ENCODE peak calls at places on chromosomes 12 and 14, in ten cellular contexts. One of them, this sample, is unnamed.
A peak's percentile ranks its signal among the peaks of the same experiment; 100 is the strongest.

GRCh38 chr12:94873368-94874085 is 130.0 kb downstream of the NDUFA12 start:
- DNase-seq in bronchial epithelial cell: no peak
- DNase-seq in astrocyte: no peak
- DNase-seq in right lobe of liver: no peak
- DNase-seq in MM.1S: peak; percentile 57
- DNase-seq in stomach: peak; percentile 28
- DNase-seq in cardiac muscle cell: peak; percentile 63
- DNase-seq in fibroblast of mammary gland: no peak
- DNase-seq in cardiac fibroblast: no peak
- DNase-seq in lower leg skin: no peak
- DNase-seq in this sample: no peak

GRCh38 chr12:100491104-100491503 is 17.4 kb downstream of the NR1H4 start:
- DNase-seq in bronchial epithelial cell: no peak
- DNase-seq in astrocyte: no peak
- DNase-seq in right lobe of liver: no peak
- DNase-seq in MM.1S: no peak
- DNase-seq in stomach: no peak
- DNase-seq in cardiac muscle cell: no peak
- DNase-seq in fibroblast of mammary gland: no peak
- DNase-seq in cardiac fibroblast: no peak
- DNase-seq in lower leg skin: no peak
- DNase-seq in this sample: no peak

GRCh38 chr14:37593496-37594237 is 1.4 kb downstream of the FOXA1 start:
- DNase-seq in bronchial epithelial cell: peak; percentile 50
- DNase-seq in astrocyte: no peak
- DNase-seq in right lobe of liver: no peak
- DNase-seq in MM.1S: no peak
- DNase-seq in stomach: no peak
- DNase-seq in cardiac muscle cell: no peak
- DNase-seq in fibroblast of mammary gland: no peak
- DNase-seq in cardiac fibroblast: no peak
- DNase-seq in lower leg skin: no peak
- DNase-seq in this sample: no peak

GRCh38 chr14:99265571-99265970 is 6.4 kb downstream of the BCL11B start:
- DNase-seq in bronchial epithelial cell: no peak
- DNase-seq in astrocyte: no peak
- DNase-seq in right lobe of liver: no peak
- DNase-seq in MM.1S: no peak
- DNase-seq in stomach: no peak
- DNase-seq in cardiac muscle cell: no peak
- DNase-seq in fibroblast of mammary gland: no peak
- DNase-seq in cardiac fibroblast: no peak
- DNase-seq in lower leg skin: no peak
- DNase-seq in this sample: no peak

GRCh38 chr12:12046401-12046800 is 24.3 kb upstream of the BCL2L14 start:
- DNase-seq in bronchial epithelial cell: peak; percentile 72
- DNase-seq in astrocyte: no peak
- DNase-seq in right lobe of liver: no peak
- DNase-seq in MM.1S: no peak
- DNase-seq in stomach: no peak
- DNase-seq in cardiac muscle cell: peak; percentile 29
- DNase-seq in fibroblast of mammary gland: no peak
- DNase-seq in cardiac fibroblast: no peak
- DNase-seq in lower leg skin: no peak
- DNase-seq in this sample: no peak

GRCh38 chr14:31419179-31420012 is 954 bp downstream of the HEATR5A start:
- DNase-seq in bronchial epithelial cell: peak; percentile 38
- DNase-seq in astrocyte: peak; percentile 29
- DNase-seq in right lobe of liver: no peak
- DNase-seq in MM.1S: peak; percentile 6
- DNase-seq in stomach: no peak
- DNase-seq in cardiac muscle cell: no peak
- DNase-seq in fibroblast of mammary gland: peak; percentile 50
- DNase-seq in cardiac fibroblast: peak; percentile 50
- DNase-seq in lower leg skin: no peak
- DNase-seq in this sample: no peak

GRCh38 chr12:52083638-52083996 is 4.1 kb downstream of the SMIM41 start:
- DNase-seq in bronchial epithelial cell: no peak
- DNase-seq in astrocyte: no peak
- DNase-seq in right lobe of liver: no peak
- DNase-seq in MM.1S: no peak
- DNase-seq in stomach: no peak
- DNase-seq in cardiac muscle cell: no peak
- DNase-seq in fibroblast of mammary gland: no peak
- DNase-seq in cardiac fibroblast: no peak
- DNase-seq in lower leg skin: no peak
- DNase-seq in this sample: no peak

GRCh38 chr12:132154941-132155770 is 10.9 kb downstream of the NOC4L start:
- DNase-seq in bronchial epithelial cell: no peak
- DNase-seq in astrocyte: no peak
- DNase-seq in right lobe of liver: no peak
- DNase-seq in MM.1S: no peak
- DNase-seq in stomach: no peak
- DNase-seq in cardiac muscle cell: peak; percentile 28
- DNase-seq in fibroblast of mammary gland: no peak
- DNase-seq in cardiac fibroblast: no peak
- DNase-seq in lower leg skin: no peak
- DNase-seq in this sample: no peak

GRCh38 chr12:31959701-31960391 is 631 bp downstream of the RESF1 start:
- DNase-seq in bronchial epithelial cell: peak; percentile 46
- DNase-seq in astrocyte: peak; percentile 55
- DNase-seq in right lobe of liver: peak; percentile 81
- DNase-seq in MM.1S: peak; percentile 65
- DNase-seq in stomach: peak; percentile 69
- DNase-seq in cardiac muscle cell: peak; percentile 58
- DNase-seq in fibroblast of mammary gland: peak; percentile 56
- DNase-seq in cardiac fibroblast: peak; percentile 74
- DNase-seq in lower leg skin: peak; percentile 92
- DNase-seq in this sample: peak; percentile 86

GRCh38 chr12:31964280-31964679 is 5.1 kb downstream of the RESF1 start:
- DNase-seq in bronchial epithelial cell: no peak
- DNase-seq in astrocyte: no peak
- DNase-seq in right lobe of liver: no peak
- DNase-seq in MM.1S: no peak
- DNase-seq in stomach: no peak
- DNase-seq in cardiac muscle cell: no peak
- DNase-seq in fibroblast of mammary gland: no peak
- DNase-seq in cardiac fibroblast: no peak
- DNase-seq in lower leg skin: no peak
- DNase-seq in this sample: no peak

GRCh38 chr12:31959051-31959700 is at the start of gene RESF1:
- DNase-seq in bronchial epithelial cell: peak; percentile 67
- DNase-seq in astrocyte: peak; percentile 74
- DNase-seq in right lobe of liver: peak; percentile 94
- DNase-seq in MM.1S: peak; percentile 93
- DNase-seq in stomach: peak; percentile 89
- DNase-seq in cardiac muscle cell: peak; percentile 91
- DNase-seq in fibroblast of mammary gland: peak; percentile 78
- DNase-seq in cardiac fibroblast: peak; percentile 86
- DNase-seq in lower leg skin: peak; percentile 97
- DNase-seq in this sample: peak; percentile 93

GRCh38 chr12:31961137-31961536 is 1.9 kb downstream of the RESF1 start:
- DNase-seq in bronchial epithelial cell: no peak
- DNase-seq in astrocyte: no peak
- DNase-seq in right lobe of liver: no peak
- DNase-seq in MM.1S: no peak
- DNase-seq in stomach: no peak
- DNase-seq in cardiac muscle cell: no peak
- DNase-seq in fibroblast of mammary gland: no peak
- DNase-seq in cardiac fibroblast: no peak
- DNase-seq in lower leg skin: no peak
- DNase-seq in this sample: no peak

GRCh38 chr12:31962076-31962475 is 2.9 kb downstream of the RESF1 start:
- DNase-seq in bronchial epithelial cell: no peak
- DNase-seq in astrocyte: no peak
- DNase-seq in right lobe of liver: no peak
- DNase-seq in MM.1S: no peak
- DNase-seq in stomach: no peak
- DNase-seq in cardiac muscle cell: no peak
- DNase-seq in fibroblast of mammary gland: no peak
- DNase-seq in cardiac fibroblast: no peak
- DNase-seq in lower leg skin: no peak
- DNase-seq in this sample: no peak
- H3K4me3 ChIP-seq in bronchial epithelial cell: no peak overlapping the region
- H3K4me3 ChIP-seq in astrocyte: no peak overlapping the region
- H3K4me3 ChIP-seq in right lobe of liver: no peak overlapping the region
- H3K4me3 ChIP-seq in MM.1S: no peak overlapping the region
- H3K4me3 ChIP-seq in stomach: peak overlapping the region; percentile 81
- H3K4me3 ChIP-seq in cardiac muscle cell: no peak overlapping the region
- H3K4me3 ChIP-seq in fibroblast of mammary gland: no peak overlapping the region
- H3K4me3 ChIP-seq in cardiac fibroblast: peak overlapping the region; percentile 11
- H3K4me3 ChIP-seq in lower leg skin: no peak overlapping the region
- H3K4me3 ChIP-seq in this sample: no peak overlapping the region

GRCh38 chr12:27709212-27709931 is 1.3 kb upstream of the MRPS35 start:
- DNase-seq in bronchial epithelial cell: no peak
- DNase-seq in astrocyte: no peak
- DNase-seq in right lobe of liver: no peak
- DNase-seq in MM.1S: no peak
- DNase-seq in stomach: no peak
- DNase-seq in cardiac muscle cell: no peak
- DNase-seq in fibroblast of mammary gland: no peak
- DNase-seq in cardiac fibroblast: no peak
- DNase-seq in lower leg skin: no peak
- DNase-seq in this sample: no peak

GRCh38 chr12:27709932-27710591 is 570 bp upstream of the MRPS35 start:
- DNase-seq in bronchial epithelial cell: peak; percentile 66
- DNase-seq in astrocyte: peak; percentile 50
- DNase-seq in right lobe of liver: peak; percentile 46
- DNase-seq in MM.1S: peak; percentile 12
- DNase-seq in stomach: no peak
- DNase-seq in cardiac muscle cell: peak; percentile 6
- DNase-seq in fibroblast of mammary gland: peak; percentile 68
- DNase-seq in cardiac fibroblast: peak; percentile 74
- DNase-seq in lower leg skin: no peak
- DNase-seq in this sample: no peak

GRCh38 chr12:27711312-27711682 is 665 bp downstream of the MRPS35 start:
- DNase-seq in bronchial epithelial cell: peak; percentile 33
- DNase-seq in astrocyte: no peak
- DNase-seq in right lobe of liver: no peak
- DNase-seq in MM.1S: peak; percentile 19
- DNase-seq in stomach: no peak
- DNase-seq in cardiac muscle cell: peak; percentile 5
- DNase-seq in fibroblast of mammary gland: no peak
- DNase-seq in cardiac fibroblast: peak; percentile 8
- DNase-seq in lower leg skin: no peak
- DNase-seq in this sample: no peak

GRCh38 chr12:27710592-27711311 is at the start of gene MRPS35:
- DNase-seq in bronchial epithelial cell: peak; percentile 81
- DNase-seq in astrocyte: peak; percentile 90
- DNase-seq in right lobe of liver: peak; percentile 95
- DNase-seq in MM.1S: peak; percentile 91
- DNase-seq in stomach: peak; percentile 92
- DNase-seq in cardiac muscle cell: peak; percentile 92
- DNase-seq in fibroblast of mammary gland: peak; percentile 91
- DNase-seq in cardiac fibroblast: peak; percentile 95
- DNase-seq in lower leg skin: peak; percentile 98
- DNase-seq in this sample: peak; percentile 90

GRCh38 chr12:27711957-27712356 is 1.3 kb downstream of the MRPS35 start:
- DNase-seq in bronchial epithelial cell: no peak
- DNase-seq in astrocyte: no peak
- DNase-seq in right lobe of liver: no peak
- DNase-seq in MM.1S: no peak
- DNase-seq in stomach: no peak
- DNase-seq in cardiac muscle cell: no peak
- DNase-seq in fibroblast of mammary gland: no peak
- DNase-seq in cardiac fibroblast: no peak
- DNase-seq in lower leg skin: no peak
- DNase-seq in this sample: no peak
- H3K4me3 ChIP-seq in bronchial epithelial cell: peak overlapping the region; percentile 70
- H3K4me3 ChIP-seq in astrocyte: peak overlapping the region; percentile 87
- H3K4me3 ChIP-seq in right lobe of liver: peak overlapping the region; percentile 78
- H3K4me3 ChIP-seq in MM.1S: peak overlapping the region; percentile 87
- H3K4me3 ChIP-seq in stomach: no peak overlapping the region
- H3K4me3 ChIP-seq in cardiac muscle cell: peak overlapping the region; percentile 68
- H3K4me3 ChIP-seq in fibroblast of mammary gland: peak overlapping the region; percentile 99
- H3K4me3 ChIP-seq in cardiac fibroblast: peak overlapping the region; percentile 97
- H3K4me3 ChIP-seq in lower leg skin: no peak overlapping the region
- H3K4me3 ChIP-seq in this sample: peak overlapping the region; percentile 79

GRCh38 chr14:58641509-58641908 is 3.7 kb downstream of the DACT1 start:
- DNase-seq in bronchial epithelial cell: no peak
- DNase-seq in astrocyte: no peak
- DNase-seq in right lobe of liver: no peak
- DNase-seq in MM.1S: no peak
- DNase-seq in stomach: no peak
- DNase-seq in cardiac muscle cell: no peak
- DNase-seq in fibroblast of mammary gland: no peak
- DNase-seq in cardiac fibroblast: no peak
- DNase-seq in lower leg skin: no peak
- DNase-seq in this sample: no peak

GRCh38 chr14:58637391-58638230 is at the start of gene DACT1:
- DNase-seq in bronchial epithelial cell: no peak
- DNase-seq in astrocyte: peak; percentile 78
- DNase-seq in right lobe of liver: peak; percentile 65
- DNase-seq in MM.1S: peak; percentile 36
- DNase-seq in stomach: peak; percentile 44
- DNase-seq in cardiac muscle cell: peak; percentile 96
- DNase-seq in fibroblast of mammary gland: peak; percentile 38
- DNase-seq in cardiac fibroblast: peak; percentile 74
- DNase-seq in lower leg skin: peak; percentile 89
- DNase-seq in this sample: peak; percentile 75

GRCh38 chr14:58638231-58639205 is 756 bp downstream of the DACT1 start:
- DNase-seq in bronchial epithelial cell: no peak
- DNase-seq in astrocyte: peak; percentile 31
- DNase-seq in right lobe of liver: no peak
- DNase-seq in MM.1S: no peak
- DNase-seq in stomach: no peak
- DNase-seq in cardiac muscle cell: peak; percentile 59
- DNase-seq in fibroblast of mammary gland: peak; percentile 10
- DNase-seq in cardiac fibroblast: peak; percentile 43
- DNase-seq in lower leg skin: no peak
- DNase-seq in this sample: peak; percentile 17

GRCh38 chr14:58640959-58641358 is 3.2 kb downstream of the DACT1 start:
- DNase-seq in bronchial epithelial cell: no peak
- DNase-seq in astrocyte: no peak
- DNase-seq in right lobe of liver: no peak
- DNase-seq in MM.1S: no peak
- DNase-seq in stomach: no peak
- DNase-seq in cardiac muscle cell: no peak
- DNase-seq in fibroblast of mammary gland: no peak
- DNase-seq in cardiac fibroblast: no peak
- DNase-seq in lower leg skin: no peak
- DNase-seq in this sample: no peak

GRCh38 chr14:58639842-58640484 is 2.2 kb downstream of the DACT1 start:
- DNase-seq in bronchial epithelial cell: peak; percentile 62
- DNase-seq in astrocyte: peak; percentile 84
- DNase-seq in right lobe of liver: no peak
- DNase-seq in MM.1S: no peak
- DNase-seq in stomach: no peak
- DNase-seq in cardiac muscle cell: peak; percentile 85
- DNase-seq in fibroblast of mammary gland: peak; percentile 90
- DNase-seq in cardiac fibroblast: peak; percentile 94
- DNase-seq in lower leg skin: no peak
- DNase-seq in this sample: no peak
- H3K4me3 ChIP-seq in bronchial epithelial cell: no peak overlapping the region
- H3K4me3 ChIP-seq in astrocyte: peak overlapping the region; percentile 86
- H3K4me3 ChIP-seq in right lobe of liver: peak overlapping the region; percentile 63
- H3K4me3 ChIP-seq in MM.1S: no peak overlapping the region
- H3K4me3 ChIP-seq in stomach: peak overlapping the region; percentile 70
- H3K4me3 ChIP-seq in cardiac muscle cell: peak overlapping the region; percentile 86
- H3K4me3 ChIP-seq in fibroblast of mammary gland: no peak overlapping the region
- H3K4me3 ChIP-seq in cardiac fibroblast: no peak overlapping the region
- H3K4me3 ChIP-seq in lower leg skin: no peak overlapping the region
- H3K4me3 ChIP-seq in this sample: no peak overlapping the region

DNA sequence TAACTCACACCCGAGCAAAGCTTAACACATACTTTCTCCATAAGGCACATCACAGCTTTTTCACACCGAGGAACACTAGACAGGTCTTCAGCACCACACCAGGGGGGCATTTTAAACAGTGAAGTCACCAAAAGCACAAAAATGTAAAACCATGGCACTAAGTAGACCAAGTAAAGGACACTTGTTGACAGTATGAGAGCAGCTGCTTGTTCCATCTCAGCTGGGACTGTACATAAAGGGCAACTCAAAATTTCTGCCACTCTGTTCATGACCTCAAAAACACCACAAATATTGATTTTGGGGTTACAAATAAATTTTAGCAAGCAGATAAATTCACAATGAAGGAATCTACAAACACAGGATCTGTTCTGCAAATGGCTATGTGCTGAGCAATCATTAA is 60.4 kb downstream of the ESR2 start:
- DNase-seq in bronchial epithelial cell: no peak
- DNase-seq in astrocyte: no peak
- DNase-seq in right lobe of liver: no peak
- DNase-seq in MM.1S: no peak
- DNase-seq in stomach: no peak
- DNase-seq in cardiac muscle cell: no peak
- DNase-seq in fibroblast of mammary gland: no peak
- DNase-seq in cardiac fibroblast: no peak
- DNase-seq in lower leg skin: no peak
- DNase-seq in this sample: no peak
- H3K4me3 ChIP-seq in bronchial epithelial cell: no peak overlapping the region
- H3K4me3 ChIP-seq in astrocyte: no peak overlapping the region
- H3K4me3 ChIP-seq in right lobe of liver: no peak overlapping the region
- H3K4me3 ChIP-seq in MM.1S: no peak overlapping the region
- H3K4me3 ChIP-seq in stomach: no peak overlapping the region
- H3K4me3 ChIP-seq in cardiac muscle cell: no peak overlapping the region
- H3K4me3 ChIP-seq in fibroblast of mammary gland: no peak overlapping the region
- H3K4me3 ChIP-seq in cardiac fibroblast: no peak overlapping the region
- H3K4me3 ChIP-seq in lower leg skin: no peak overlapping the region
- H3K4me3 ChIP-seq in this sample: no peak overlapping the region